ENCODE peak calls at places on chromosome 5, in five cellular contexts. R, Q, E, K and V are unnamed samples.

GRCh38 chr5:146778795-146779579 is 99.6 kb downstream of the PPP2R2B start:
- DNase-seq in K (no peak), E (no peak), R (no peak), Q (no peak), V (no peak)

GRCh38 chr5:55154893-55155292 is 5.1 kb upstream of the GPX8 start:
- DNase-seq in R (no peak), Q (no peak), E (no peak), K (no peak), V (no peak)

GRCh38 chr5:118224546-118224945 is 763.8 kb downstream of the DTWD2 start:
- DNase-seq in R (no peak), Q (no peak), E (no peak), K (no peak), V (no peak)

GRCh38 chr5:158942217-158942616 is 157.5 kb downstream of the EBF1 start:
- DNase-seq in E (no peak), Q (no peak), K (no peak), R (no peak), V (no peak)

GRCh38 chr5:18069790-18070189 is 435.5 kb downstream of the TAF11L14 start:
- DNase-seq in Q (no peak), R (no peak), K (no peak), E (no peak), V (no peak)

GRCh38 chr5:174420651-174421407 is 303.6 kb upstream of the MSX2 start:
- DNase-seq in K (no peak), E (no peak), R (no peak), Q (no peak), V (no peak)

GRCh38 chr5:153122416-153122815 is 368.1 kb upstream of the GRIA1 start:
- DNase-seq in E (no peak), R (no peak), Q (no peak), K (no peak), V (no peak)

GRCh38 chr5:100306000-100306399 is 229.2 kb upstream of the FAM174A start:
- DNase-seq in E (no peak), Q (no peak), K (no peak), R (no peak), V (no peak)

GRCh38 chr5:88452820-88453219 is 184.2 kb upstream of the TMEM161B start:
- DNase-seq in E (no peak), K (no peak), R (no peak), Q (no peak), V (no peak)

GRCh38 chr5:71586941-71587708 is at the start of gene MCCC2:
- DNase-seq in Q (peak), E (peak), K (peak), R (peak), V (peak)

GRCh38 chr5:6338871-6339270 is 39.5 kb downstream of the MED10 start:
- DNase-seq in R (no peak), E (no peak), Q (no peak), K (no peak), V (no peak)

GRCh38 chr5:137751869-137752491 is 2.2 kb downstream of the HNRNPA0 start:
- DNase-seq in R (no peak), Q (peak), E (peak), K (peak), V (no peak)

GRCh38 chr5:141742866-141743651 is 61.0 kb upstream of the ARAP3 start:
- DNase-seq in R (no peak), K (no peak), E (peak), Q (no peak), V (peak)

GRCh38 chr5:110335361-110336046 is 391.0 kb downstream of the TMEM232 start:
- DNase-seq in K (no peak), E (no peak), R (no peak), Q (no peak), V (no peak)

GRCh38 chr5:115097236-115097635 is 72.5 kb downstream of the TRIM36 start:
- DNase-seq in Q (no peak), E (no peak), K (no peak), R (no peak), V (no peak)

GRCh38 chr5:42953061-42953460 is 87.1 kb downstream of the ANXA2R start:
- DNase-seq in R (no peak), Q (no peak), K (no peak), E (no peak), V (no peak)

GRCh38 chr5:18078157-18078556 is 443.9 kb downstream of the TAF11L14 start:
- DNase-seq in R (no peak), K (no peak), E (no peak), Q (no peak), V (no peak)

GRCh38 chr5:145752947-145753346 is 82.2 kb downstream of the PRELID2 start:
- DNase-seq in Q (no peak), E (no peak), K (no peak), R (no peak), V (no peak)

GRCh38 chr5:166725585-166725984 is 1565.9 kb upstream of the WWC1 start:
- DNase-seq in Q (no peak), R (no peak), E (no peak), K (no peak), V (no peak)

DNA sequence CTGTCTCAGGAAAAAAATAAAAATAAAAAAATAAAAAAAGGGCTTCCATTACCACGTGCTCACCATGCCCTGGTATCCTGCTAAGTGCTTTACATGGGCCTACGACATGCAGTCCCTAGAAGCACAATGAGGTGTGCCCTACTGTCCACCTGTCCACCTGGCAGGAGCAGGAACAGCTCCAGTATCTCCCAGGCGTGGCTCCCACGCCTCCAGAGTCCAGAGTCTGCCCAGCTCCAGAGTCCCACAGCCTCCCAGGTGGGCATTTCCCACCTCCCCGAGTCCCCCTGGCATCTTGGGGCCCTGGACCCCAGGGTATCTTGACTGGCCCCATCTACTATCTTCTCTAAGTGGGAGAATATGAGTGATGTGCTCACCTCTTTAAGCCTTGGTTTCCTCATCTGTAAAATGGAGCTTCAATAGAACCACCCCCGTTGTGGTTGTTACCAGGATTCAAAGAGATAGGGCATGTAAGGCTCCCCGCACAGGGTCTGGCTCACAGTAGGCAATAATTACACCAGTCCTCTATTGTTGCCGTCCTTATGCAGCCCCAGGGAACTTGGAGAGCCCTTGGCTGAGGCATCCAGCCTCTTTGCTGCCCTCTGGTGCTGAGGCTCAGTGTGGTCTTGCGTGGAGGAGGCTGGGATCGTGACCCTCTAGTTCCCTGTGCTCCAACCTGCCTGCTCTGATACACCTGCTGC is 8.9 kb downstream of the CXCL14 start:
- DNase-seq in Q (peak), K (peak), R (no peak), E (peak), V (no peak)
- TF ChIP-seq YY1 in Q (no peak), K (no peak), R (no peak), E (no peak), V (no peak)

DNA sequence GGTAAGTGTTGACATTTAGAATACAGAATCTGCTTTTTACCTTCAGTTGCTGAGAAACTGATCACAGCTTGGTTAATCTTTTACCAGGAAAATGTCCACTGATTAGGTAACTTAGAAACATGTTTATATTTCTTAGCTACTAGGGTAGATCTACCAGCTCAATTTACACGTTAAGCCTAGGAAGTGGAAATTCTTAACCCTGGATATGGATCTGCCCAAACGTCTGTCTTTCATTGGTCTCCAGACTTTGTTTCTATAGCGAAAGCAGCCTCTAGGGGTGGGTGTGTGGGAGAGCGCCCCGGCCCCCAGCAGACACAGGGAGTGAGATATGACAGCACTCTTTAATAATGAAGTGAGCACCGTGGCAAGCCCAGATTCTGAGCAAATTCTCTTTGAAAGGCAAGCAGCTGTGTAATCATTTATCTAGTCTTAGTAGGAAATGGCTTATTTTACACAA is 141.6 kb upstream of the ZNF608 start:
- DNase-seq in R (no peak), Q (no peak), E (peak), K (peak), V (no peak)
- TF ChIP-seq CEBPB in R (no peak), Q (no peak), E (no peak), K (no peak), V (no peak)

DNA sequence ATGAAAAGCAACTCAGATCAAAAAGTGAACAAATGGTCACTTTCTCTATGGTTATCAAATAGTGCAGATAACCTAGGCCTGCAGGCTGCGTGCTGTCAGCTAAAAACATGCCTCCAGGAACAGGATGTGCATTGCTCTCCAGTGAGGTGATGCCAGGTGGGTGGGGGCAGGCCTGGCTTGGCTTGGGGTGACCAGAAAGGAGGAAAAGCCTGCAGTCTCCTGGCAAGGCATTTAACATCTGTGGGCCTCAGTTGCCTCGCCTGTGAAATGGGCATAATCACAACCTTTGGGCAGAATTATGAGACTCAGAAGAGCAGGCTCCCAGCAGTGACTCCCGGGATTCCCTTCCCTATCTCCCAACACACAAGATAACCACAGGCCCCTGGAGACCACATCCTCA is 135.9 kb downstream of the COL23A1 start:
- DNase-seq in K (no peak), R (no peak), E (no peak), Q (no peak), V (no peak)
- TF ChIP-seq YY1 in K (no peak), R (no peak), E (no peak), Q (no peak), V (no peak)

GRCh38 chr5:68771221-68771620 is 322.6 kb upstream of the SLC30A5 start:
- DNase-seq in R (no peak), K (no peak), Q (no peak), E (no peak), V (no peak)

GRCh38 chr5:68766952-68767464 is 326.8 kb upstream of the SLC30A5 start:
- DNase-seq in E (no peak), R (no peak), Q (no peak), K (no peak), V (no peak)

GRCh38 chr5:68771747-68772146 is 322.1 kb upstream of the SLC30A5 start:
- DNase-seq in K (no peak), R (no peak), Q (no peak), E (no peak), V (no peak)

GRCh38 chr5:68770566-68770965 is 323.2 kb upstream of the SLC30A5 start:
- DNase-seq in K (no peak), E (no peak), Q (no peak), R (no peak), V (no peak)
- TF ChIP-seq CEBPB in K (no peak), E (no peak), Q (no peak), R (no peak), V (no peak)

GRCh38 chr5:164627051-164627450 is 1121.6 kb downstream of the MAT2B start:
- DNase-seq in Q (no peak), R (no peak), E (no peak), K (no peak), V (no peak)
- TF ChIP-seq YY1 in Q (no peak), R (no peak), E (no peak), K (no peak), V (no peak)

GRCh38 chr5:66671305-66671704 is 75.1 kb downstream of the MAST4 start:
- DNase-seq in E (no peak), K (no peak), Q (no peak), R (no peak), V (no peak)
- TF ChIP-seq CEBPB in E (no peak), K (no peak), Q (no peak), R (no peak), V (no peak)

GRCh38 chr5:151200913-151201445 is 22.9 kb downstream of the CCDC69 start:
- DNase-seq in R (no peak), Q (no peak), K (no peak), E (no peak), V (no peak)
- TF ChIP-seq YY1 in R (no peak), Q (no peak), K (no peak), E (no peak), V (no peak)

GRCh38 chr5:144547098-144547499 is 376.4 kb downstream of the KCTD16 start:
- DNase-seq in K (no peak), E (no peak), R (no peak), Q (no peak), V (no peak)

DNA sequence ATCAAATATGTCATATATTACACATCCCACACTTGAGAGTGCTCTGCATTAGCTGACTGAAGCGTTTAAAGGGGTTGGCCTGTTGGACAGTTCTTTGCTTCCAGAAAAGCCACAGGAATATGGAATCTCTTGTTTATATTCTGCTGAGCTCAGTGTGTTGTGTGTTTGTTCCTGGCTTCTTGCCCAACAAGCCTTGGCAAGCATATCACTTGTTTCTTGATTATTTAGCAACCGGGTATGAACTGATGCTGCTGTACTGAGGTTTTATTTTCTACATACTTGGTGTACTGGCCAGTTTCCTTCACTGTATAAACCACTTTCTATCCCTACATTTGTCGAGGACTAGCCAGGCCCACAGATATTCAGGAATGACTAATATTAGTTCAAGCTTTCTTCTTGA is 378.9 kb downstream of the KCTD16 start:
- DNase-seq in Q (no peak), R (no peak), E (no peak), K (no peak), V (no peak)
- TF ChIP-seq CEBPB in Q (no peak), R (no peak), E (no peak), K (no peak), V (no peak)